ENCODE peak calls at places on chromosomes 16 and 17, in four cellular contexts. J is MM.1S, K is fibroblast of mammary gland, A is Calu3. D is an unnamed sample.

GRCh38 chr16:82935781-82936180 is 309.0 kb downstream of the CDH13 start:
- DNase-seq in A (no peak), J (no peak), K (no peak), D (no peak)

GRCh38 chr16:65429504-65430149 is 307.8 kb upstream of the CDH11 start:
- DNase-seq in A (no peak), K (no peak), J (no peak), D (no peak)

GRCh38 chr17:8162997-8163977 is 539 bp upstream of the VAMP2 start:
- DNase-seq in K (no peak), A (no peak), J (no peak), D (no peak)

GRCh38 chr16:27816561-27816960 is 247.0 kb downstream of the GSG1L start:
- DNase-seq in A (no peak), J (no peak), K (no peak), D (no peak)

GRCh38 chr17:14068542-14069250 is 608 bp upstream of the COX10 start:
- DNase-seq in J (no peak), K (no peak), A (no peak), D (no peak)

GRCh38 chr17:73513426-73513825 is 130.8 kb downstream of the SDK2 start:
- DNase-seq in A (no peak), K (no peak), J (no peak), D (no peak)

GRCh38 chr17:62750502-62751349 is 57.4 kb downstream of the MARCHF10 start:
- DNase-seq in J (no peak), K (no peak), A (no peak), D (no peak)

GRCh38 chr16:79659352-79659751 is 58.8 kb upstream of the MAF start:
- DNase-seq in K (no peak), J (no peak), A (no peak), D (no peak)

GRCh38 chr17:58531661-58532554 is 17.5 kb upstream of the MTMR4 start:
- DNase-seq in A (peak), K (peak), J (peak), D (peak)

GRCh38 chr17:72578817-72579470 is 458.1 kb downstream of the SOX9 start:
- DNase-seq in K (no peak), J (no peak), A (no peak), D (no peak)

GRCh38 chr16:84726670-84727467 is 27.1 kb downstream of the USP10 start:
- DNase-seq in J (no peak), K (no peak), A (peak), D (no peak)

GRCh38 chr17:62109378-62109902 is 44.4 kb upstream of the MED13 start:
- DNase-seq in A (peak), K (peak), J (peak), D (peak)

GRCh38 chr17:49454050-49454449 is 39.4 kb upstream of the PHB1 start:
- DNase-seq in K (no peak), A (peak), J (no peak), D (no peak)

GRCh38 chr17:63932008-63932561 is at the start of gene CD79B:
- DNase-seq in A (no peak), J (peak), K (no peak), D (peak)

GRCh38 chr17:50872710-50873424 is 6.7 kb upstream of the TOB1 start:
- DNase-seq in K (peak), J (peak), A (no peak), D (no peak)

GRCh38 chr17:64767269-64767997 is 105.3 kb upstream of the SMURF2 start:
- DNase-seq in J (no peak), A (no peak), K (no peak), D (no peak)

GRCh38 chr16:79009911-79010310 is 590.6 kb downstream of the MAF start:
- DNase-seq in A (no peak), J (no peak), K (no peak), D (no peak)

GRCh38 chr17:79065105-79065670 is 9.4 kb upstream of the ENGASE start:
- DNase-seq in K (peak), J (no peak), A (peak), D (no peak)

GRCh38 chr17:55735784-55736405 is 13.2 kb upstream of the TMEM100 start:
- DNase-seq in J (peak), A (peak), K (peak), D (peak)

GRCh38 chr17:7729841-7730240 is 12.3 kb downstream of the DNAH2 start:
- DNase-seq in J (no peak), K (no peak), A (no peak), D (no peak)

GRCh38 chr17:68542698-68543463 is 30.7 kb downstream of the PRKAR1A start:
- DNase-seq in K (no peak), J (no peak), A (no peak), D (no peak)

GRCh38 chr17:6796887-6797490 is 21.0 kb downstream of the FBXO39 start:
- DNase-seq in A (no peak), K (peak), J (no peak), D (no peak)

GRCh38 chr16:66830422-66831404 is at the start of gene NAE1:
- DNase-seq in A (peak), K (peak), J (peak), D (peak)

GRCh38 chr16:8714143-8714542 is 39.7 kb downstream of the ABAT start:
- DNase-seq in K (no peak), A (no peak), J (no peak), D (no peak)

GRCh38 chr16:49597796-49598195 is 224.2 kb downstream of the C16orf78 start:
- DNase-seq in K (no peak), A (no peak), J (no peak), D (no peak)

GRCh38 chr16:57617604-57618111 is 10.8 kb upstream of the ADGRG1 start:
- DNase-seq in K (no peak), A (no peak), J (no peak), D (no peak)

GRCh38 chr17:20999044-20999573 is 43.7 kb downstream of the USP22 start:
- DNase-seq in K (peak), A (no peak), J (no peak), D (no peak)

GRCh38 chr16:15885560-15886001 is 2.8 kb downstream of the CEP20 start:
- DNase-seq in K (no peak), A (no peak), J (no peak), D (no peak)

GRCh38 chr16:85350146-85350728 is 238.0 kb upstream of the CIBAR2 start:
- DNase-seq in J (no peak), A (no peak), K (no peak), D (no peak)

GRCh38 chr17:80363120-80363515 is 51.8 kb upstream of the ENDOV start:
- DNase-seq in J (no peak), K (peak), A (no peak), D (no peak)

GRCh38 chr17:82400830-82401229 is 17.3 kb upstream of the HEXD start:
- DNase-seq in J (peak), A (no peak), K (no peak), D (peak)

GRCh38 chr17:64698725-64699124 is 36.6 kb upstream of the SMURF2 start:
- DNase-seq in J (no peak), A (no peak), K (no peak), D (no peak)

GRCh38 chr17:41987642-41988041 is 21.0 kb downstream of the CNP start:
- DNase-seq in K (no peak), A (no peak), J (no peak), D (no peak)

DNA sequence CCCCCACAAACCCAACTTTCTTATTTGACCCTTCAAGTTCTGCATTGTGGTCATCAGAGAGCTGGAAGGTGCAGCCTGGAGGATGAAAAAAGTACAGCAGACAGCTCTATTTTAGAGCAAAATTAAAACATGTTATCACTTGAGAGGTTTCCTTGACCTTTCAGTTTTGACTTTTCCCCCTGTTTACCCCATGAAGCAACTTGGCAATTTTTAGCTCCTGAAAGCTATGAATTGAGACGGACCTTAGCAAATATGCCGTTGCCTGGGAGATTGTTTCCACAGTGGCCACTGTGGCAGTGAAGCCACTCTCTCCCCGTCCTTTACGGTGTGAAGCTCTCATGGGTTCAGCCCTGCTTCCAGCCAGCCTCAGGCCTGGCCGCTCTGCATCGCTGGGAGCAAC is 398.6 kb downstream of the CPPED1 start:
- DNase-seq in K (no peak), A (no peak), J (no peak), D (peak)
- TF ChIP-seq CTCF in K (no peak), A (no peak), J (no peak), D (peak)

DNA sequence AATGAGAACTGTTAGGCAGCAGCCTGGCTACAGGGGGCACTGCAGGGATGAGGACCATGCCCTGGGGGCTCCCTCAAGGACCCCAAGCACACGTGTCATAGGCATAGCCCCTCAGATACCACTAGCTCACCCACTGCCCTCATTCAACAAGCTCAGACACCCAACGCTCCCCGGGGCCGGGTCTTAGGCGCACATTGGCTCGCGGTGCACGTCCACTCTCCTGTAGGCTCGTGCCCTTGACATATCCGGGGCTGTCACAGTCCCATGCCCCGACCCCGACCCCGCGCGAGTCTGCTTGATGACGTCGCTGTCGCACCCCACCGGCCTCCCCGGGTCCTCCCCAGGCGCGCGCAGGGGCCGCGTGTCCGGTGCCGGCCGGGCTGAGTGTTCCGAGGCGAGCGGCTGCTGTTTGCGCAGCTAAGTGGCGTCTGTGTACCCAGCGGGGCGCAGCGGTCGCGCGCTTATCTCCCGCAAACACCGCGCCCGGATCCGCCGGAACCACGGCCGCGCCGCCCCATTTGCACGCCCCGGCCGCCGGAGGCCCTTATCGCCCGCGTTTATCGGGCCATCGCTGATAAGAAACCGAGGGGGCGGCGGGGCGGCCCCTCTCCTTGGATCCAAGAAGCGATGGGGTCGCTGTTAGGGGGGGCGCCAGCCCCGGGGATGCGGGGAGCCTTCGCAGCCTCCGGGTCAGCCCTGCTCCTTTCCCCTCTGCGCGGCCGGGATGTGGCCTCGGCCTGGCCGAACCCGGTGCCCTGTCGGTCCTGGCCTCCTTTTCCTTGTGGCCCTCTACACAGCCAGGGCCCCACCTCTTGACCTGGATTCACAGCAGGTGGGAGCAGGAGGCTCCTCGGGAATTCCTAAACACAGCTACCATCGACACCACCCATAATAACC is 20.7 kb upstream of the NAGS start:
- DNase-seq in A (peak), J (no peak), K (no peak), D (no peak)
- TF ChIP-seq CTCF in A (peak), J (no peak), K (peak), D (no peak)

GRCh38 chr16:21608647-21609328 is 9.4 kb downstream of the METTL9 start:
- DNase-seq in K (peak), J (no peak), A (no peak), D (no peak)

GRCh38 chr16:21599994-21600773 is 807 bp downstream of the METTL9 start:
- DNase-seq in A (peak), J (peak), K (peak), D (peak)

GRCh38 chr16:21599158-21599993 is at the start of gene METTL9:
- DNase-seq in J (peak), K (peak), A (peak), D (peak)

GRCh38 chr16:21602785-21603184 is 3.4 kb downstream of the METTL9 start:
- DNase-seq in J (no peak), K (no peak), A (no peak), D (no peak)

DNA sequence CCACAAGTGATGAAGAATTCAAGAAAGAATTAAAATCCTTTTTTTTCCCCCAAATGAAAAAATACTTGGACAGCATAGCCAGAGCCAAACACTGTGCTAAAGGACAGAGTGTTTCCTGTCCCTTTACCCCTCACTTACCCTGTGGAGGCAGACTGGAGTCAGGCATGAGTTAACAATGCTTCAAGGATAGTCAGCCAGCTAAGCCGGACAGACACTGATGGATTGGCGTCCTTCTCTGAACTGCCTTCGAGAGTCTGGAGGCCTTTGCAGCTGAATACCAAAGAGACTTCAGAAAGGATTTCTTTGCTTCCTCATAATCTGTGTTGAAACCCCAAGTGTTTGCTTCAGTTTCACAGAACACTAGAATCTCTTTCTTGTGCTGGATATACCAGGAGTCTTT is 4.5 kb downstream of the METTL9 start:
- DNase-seq in J (no peak), K (peak), A (no peak), D (no peak)
- TF ChIP-seq CTCF in J (no peak), K (peak), A (no peak), D (no peak)

DNA sequence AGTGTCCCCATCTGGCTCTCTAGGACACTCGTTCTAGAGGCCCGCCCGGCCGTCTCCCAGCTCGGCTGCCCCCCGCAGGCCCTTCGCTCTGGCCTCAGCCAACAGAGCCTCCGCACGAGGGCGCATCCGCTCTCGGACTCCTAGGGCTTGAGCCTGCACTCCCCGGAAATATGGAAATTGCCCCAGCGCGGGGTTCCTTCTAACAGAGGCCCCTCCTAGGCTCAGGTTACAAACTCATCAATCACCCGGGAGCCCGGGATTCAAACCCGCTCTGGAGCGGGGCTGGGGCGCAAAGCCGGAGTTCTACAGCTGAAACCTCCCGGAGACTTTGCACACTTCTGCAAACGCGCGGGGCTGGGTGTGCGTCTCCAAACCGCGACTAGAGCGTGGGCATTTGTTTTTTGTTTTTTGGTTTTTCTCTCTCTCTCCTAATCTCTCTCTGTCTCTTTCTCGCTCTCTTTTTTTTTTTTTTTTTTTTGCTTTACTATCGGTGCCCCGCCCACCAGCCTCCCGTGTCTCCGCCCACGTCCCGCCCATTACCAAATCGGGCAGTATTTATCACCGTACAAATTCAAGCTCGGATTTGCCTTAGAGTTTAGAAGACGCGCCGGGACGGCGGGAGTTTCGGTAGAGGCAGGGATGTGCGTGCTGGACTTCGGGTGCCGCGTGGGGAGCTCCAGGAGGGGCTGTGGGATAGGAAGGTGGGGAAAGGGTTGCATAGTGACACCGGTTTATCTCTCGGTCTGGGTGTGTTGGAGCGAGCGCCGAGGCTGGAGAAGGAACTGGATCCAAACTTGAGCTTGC is 2.4 kb upstream of the FOXL1 start:
- DNase-seq in J (no peak), K (peak), A (peak), D (peak)
- TF ChIP-seq CTCF in J (no peak), K (peak), A (peak), D (peak)

DNA sequence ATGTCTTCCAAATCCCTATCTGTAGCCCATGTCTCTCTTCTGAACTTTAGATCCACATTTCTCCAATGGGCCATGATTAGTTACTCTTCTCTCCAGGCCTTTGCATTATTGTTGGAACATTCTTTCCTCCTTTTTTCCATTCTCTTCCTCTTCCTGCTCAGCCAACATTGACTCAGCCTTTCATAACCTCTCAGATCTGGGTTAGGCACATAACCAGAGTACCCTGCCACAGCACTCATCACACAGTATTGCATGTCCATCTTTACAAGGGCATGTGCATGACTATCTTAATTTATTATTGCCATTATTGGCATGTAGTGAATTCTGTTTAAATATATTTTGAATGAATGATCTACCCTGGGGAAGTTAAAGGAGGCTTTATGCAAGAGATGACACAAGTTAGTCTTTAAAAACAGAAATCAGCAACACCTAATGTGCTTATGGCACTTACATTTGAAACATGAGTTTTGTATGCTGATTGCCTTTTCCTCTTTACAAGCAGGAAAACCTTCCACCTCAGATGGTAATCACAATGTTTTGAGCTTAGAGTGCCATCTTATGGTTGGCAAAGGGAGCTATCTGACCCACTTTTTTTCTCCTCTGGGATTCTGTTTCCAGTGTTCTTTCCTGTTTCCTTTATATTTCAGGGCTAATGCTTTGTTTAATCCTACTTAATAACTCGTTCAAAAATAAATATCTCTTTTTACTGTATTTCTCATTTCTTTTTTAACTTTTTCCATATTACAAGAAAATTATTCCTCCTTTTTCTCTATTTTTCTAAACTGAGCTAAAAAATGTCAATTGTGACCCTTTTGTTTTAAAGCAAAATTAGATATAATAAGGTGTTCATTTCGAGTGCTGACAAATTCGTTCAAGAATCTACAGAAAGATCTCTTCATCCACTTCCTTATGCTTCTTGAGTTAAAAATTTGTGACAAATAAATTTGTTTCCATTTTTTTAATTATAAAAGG is 151.0 kb upstream of the RBL2 start:
- DNase-seq in K (peak), A (peak), J (peak), D (no peak)
- TF ChIP-seq CTCF in K (peak), A (peak), J (peak), D (peak)

GRCh38 chr17:4738136-4739121 is 1.2 kb upstream of the ZMYND15 start:
- DNase-seq in J (peak), K (no peak), A (peak), D (no peak)

GRCh38 chr17:4735825-4736651 is 3.6 kb upstream of the ZMYND15 start:
- DNase-seq in J (no peak), A (no peak), K (no peak), D (no peak)

GRCh38 chr17:4728124-4728523 is 3.1 kb upstream of the MED11 start:
- DNase-seq in K (no peak), A (no peak), J (no peak), D (no peak)

GRCh38 chr17:4734857-4735475 is 3.7 kb downstream of the MED11 start:
- DNase-seq in A (no peak), K (no peak), J (no peak), D (no peak)

GRCh38 chr17:4733073-4733531 is 1.9 kb downstream of the MED11 start:
- DNase-seq in J (peak), K (no peak), A (no peak), D (peak)
- TF ChIP-seq CTCF in J (peak), K (no peak), A (no peak), D (peak)

DNA sequence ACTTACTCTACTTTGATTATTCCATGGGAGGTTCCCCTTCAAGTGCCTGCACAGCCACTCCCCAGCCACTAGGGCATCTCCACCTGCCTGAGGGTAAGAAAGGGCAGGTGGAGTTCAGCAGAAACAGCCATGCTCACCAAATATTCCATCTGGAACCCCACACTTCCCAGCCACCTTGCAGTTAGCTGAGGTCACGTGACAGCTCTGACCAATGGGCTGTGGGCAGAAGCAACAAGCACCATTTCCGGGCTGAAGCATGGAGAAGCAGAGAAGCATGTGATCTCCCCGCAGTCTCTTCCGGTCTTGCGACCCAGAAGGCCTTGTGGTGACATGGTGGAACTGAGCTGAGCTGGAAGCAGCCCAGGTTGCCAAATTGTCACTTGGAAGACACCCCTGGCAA is 108.6 kb downstream of the CCT6B start:
- DNase-seq in J (no peak), A (peak), K (no peak), D (no peak)
- TF ChIP-seq CTCF in J (peak), A (no peak), K (no peak), D (no peak)